ENCODE peak calls at places on chromosomes 6 and 20, in six cellular contexts. G is smooth muscle cell of the brain vasculature, W is activated T-cell treated with anti-CD3 and anti-CD28 coated beads for 1 hour, Y is GM03348, N is neural progenitor cell, O is mesothelial cell of epicardium. H is an unnamed sample.

GRCh38 chr20:53984354-53984753 is 86.0 kb downstream of the BCAS1 start:
- DNase-seq in G (no peak), N (no peak), W (no peak), Y (peak), O (no peak), H (no peak)

GRCh38 chr6:44063561-44064059 is 63.6 kb downstream of the MRPL14 start:
- DNase-seq in Y (no peak), G (no peak), N (no peak), W (no peak), O (no peak), H (no peak)

GRCh38 chr6:166980738-166981137 is 18.5 kb upstream of the CEP43 start:
- DNase-seq in W (no peak), N (no peak), Y (no peak), G (no peak), O (no peak), H (no peak)

GRCh38 chr6:13454286-13455221 is 32.8 kb downstream of the GFOD1 start:
- DNase-seq in W (peak), N (no peak), G (no peak), O (no peak), Y (peak), H (peak)

GRCh38 chr6:44176935-44177509 is 18.4 kb downstream of the CAPN11 start:
- DNase-seq in O (no peak), G (no peak), W (no peak), Y (no peak), N (no peak), H (peak)

GRCh38 chr6:107536183-107536582 is 46.3 kb downstream of the SOBP start:
- DNase-seq in N (peak), W (no peak), G (no peak), Y (no peak), O (no peak), H (peak)

GRCh38 chr6:169800668-169801395 is 49.4 kb downstream of the ERMARD start:
- DNase-seq in O (peak), G (peak), Y (peak), W (no peak), N (no peak), H (no peak)

GRCh38 chr6:136174510-136174909 is 75.6 kb downstream of the MTFR2 start:
- DNase-seq in Y (no peak), O (no peak), G (no peak), W (no peak), N (no peak), H (no peak)

GRCh38 chr6:82904860-82905259 is 160.8 kb downstream of the UBE3D start:
- DNase-seq in O (no peak), W (no peak), G (no peak), N (no peak), Y (no peak), H (no peak)

GRCh38 chr20:50695144-50695872 is 4.0 kb upstream of the RIPOR3 start:
- DNase-seq in Y (peak), W (no peak), N (no peak), O (no peak), G (no peak), H (no peak)

GRCh38 chr6:152246554-152247337 is 390.4 kb downstream of the SYNE1 start:
- DNase-seq in G (no peak), W (no peak), Y (peak), O (no peak), N (no peak), H (no peak)

GRCh38 chr6:42482126-42482525 is 30.4 kb upstream of the TRERF1 start:
- DNase-seq in G (no peak), N (no peak), W (no peak), O (no peak), Y (no peak), H (no peak)

GRCh38 chr6:158631678-158632537 is 12.6 kb downstream of the DYNLT1 start:
- DNase-seq in O (no peak), N (no peak), Y (peak), W (no peak), G (no peak), H (no peak)

GRCh38 chr6:89352329-89353117 is at the start of gene UBE2J1:
- DNase-seq in G (peak), N (peak), O (peak), W (peak), Y (peak), H (peak)

GRCh38 chr6:108115598-108116058 is 41.1 kb upstream of the OSTM1 start:
- DNase-seq in G (no peak), N (peak), W (no peak), Y (peak), O (no peak), H (peak)

GRCh38 chr6:30613251-30614043 is 3.6 kb downstream of the PPP1R10 start:
- DNase-seq in Y (no peak), N (no peak), G (no peak), W (no peak), O (no peak), H (no peak)

GRCh38 chr6:85594197-85594930 is 706 bp upstream of the SNX14 start:
- DNase-seq in Y (no peak), W (no peak), N (peak), O (no peak), G (no peak), H (peak)